ENCODE peak calls at places on chromosomes 7 and 10, in five cellular contexts. One of them, this sample, is unnamed. For H3K4me1, the result is how much of the 10 kb centered on the place peaks cover.

GRCh38 chr7:27088002-27088931 is 7.5 kb downstream of the HOXA1 start:
- DNase-seq in left ventricle myocardium inferior: no peak
- DNase-seq in fibroblast of lung: no peak
- DNase-seq in A549: no peak
- DNase-seq in colonic mucosa: no peak
- DNase-seq in this sample: no peak

GRCh38 chr7:22110881-22111280 is 165.2 kb upstream of the CDCA7L start:
- DNase-seq in left ventricle myocardium inferior: no peak
- DNase-seq in fibroblast of lung: no peak
- DNase-seq in A549: no peak
- DNase-seq in colonic mucosa: no peak
- DNase-seq in this sample: no peak

GRCh38 chr7:70460562-70460961 is 671.4 kb upstream of the GALNT17 start:
- DNase-seq in left ventricle myocardium inferior: no peak
- DNase-seq in fibroblast of lung: no peak
- DNase-seq in A549: no peak
- DNase-seq in colonic mucosa: no peak
- DNase-seq in this sample: no peak

GRCh38 chr10:52923520-52923919 is 150.9 kb upstream of the MBL2 start:
- DNase-seq in left ventricle myocardium inferior: no peak
- DNase-seq in fibroblast of lung: no peak
- DNase-seq in A549: no peak
- DNase-seq in colonic mucosa: no peak
- DNase-seq in this sample: no peak

GRCh38 chr7:26658080-26658697 is 206.2 kb downstream of the SKAP2 start:
- DNase-seq in left ventricle myocardium inferior: no peak
- DNase-seq in fibroblast of lung: no peak
- DNase-seq in A549: no peak
- DNase-seq in colonic mucosa: no peak
- DNase-seq in this sample: no peak

GRCh38 chr10:17229967-17230682 is 2.1 kb downstream of the VIM start:
- DNase-seq in left ventricle myocardium inferior: peak
- DNase-seq in fibroblast of lung: peak
- DNase-seq in A549: peak
- DNase-seq in colonic mucosa: peak
- DNase-seq in this sample: peak

GRCh38 chr7:2734761-2735571 is 47.0 kb downstream of the AMZ1 start:
- DNase-seq in left ventricle myocardium inferior: peak
- DNase-seq in fibroblast of lung: no peak
- DNase-seq in A549: no peak
- DNase-seq in colonic mucosa: no peak
- DNase-seq in this sample: no peak

GRCh38 chr10:91194497-91195179 is 25.8 kb upstream of the PCGF5 start:
- DNase-seq in left ventricle myocardium inferior: no peak
- DNase-seq in fibroblast of lung: peak
- DNase-seq in A549: no peak
- DNase-seq in colonic mucosa: no peak
- DNase-seq in this sample: no peak

GRCh38 chr7:47493971-47494370 is 87.9 kb downstream of the TNS3 start:
- DNase-seq in left ventricle myocardium inferior: no peak
- DNase-seq in fibroblast of lung: no peak
- DNase-seq in A549: no peak
- DNase-seq in colonic mucosa: no peak
- DNase-seq in this sample: no peak

GRCh38 chr10:33334839-33335549 is 527 bp upstream of the NRP1 start:
- DNase-seq in left ventricle myocardium inferior: peak
- DNase-seq in fibroblast of lung: peak
- DNase-seq in A549: peak
- DNase-seq in colonic mucosa: peak
- DNase-seq in this sample: peak

GRCh38 chr7:41503438-41503837 is 199.5 kb downstream of the INHBA start:
- DNase-seq in left ventricle myocardium inferior: no peak
- DNase-seq in fibroblast of lung: peak
- DNase-seq in A549: no peak
- DNase-seq in colonic mucosa: no peak
- DNase-seq in this sample: no peak

GRCh38 chr10:124323806-124324205 is 94.9 kb downstream of the OAT start:
- DNase-seq in left ventricle myocardium inferior: no peak
- DNase-seq in fibroblast of lung: no peak
- DNase-seq in A549: no peak
- DNase-seq in colonic mucosa: no peak
- DNase-seq in this sample: no peak

GRCh38 chr10:49761789-49762565 is at the start of gene OGDHL:
- DNase-seq in left ventricle myocardium inferior: peak
- DNase-seq in fibroblast of lung: peak
- DNase-seq in A549: peak
- DNase-seq in colonic mucosa: peak
- DNase-seq in this sample: peak

GRCh38 chr7:155003215-155003999 is 483 bp upstream of the PAXIP1 start:
- DNase-seq in left ventricle myocardium inferior: peak
- DNase-seq in fibroblast of lung: peak
- DNase-seq in A549: peak
- DNase-seq in colonic mucosa: peak
- DNase-seq in this sample: peak

GRCh38 chr7:74365320-74366022 is 76.3 kb downstream of the CLIP2 start:
- DNase-seq in left ventricle myocardium inferior: peak
- DNase-seq in fibroblast of lung: peak
- DNase-seq in A549: peak
- DNase-seq in colonic mucosa: peak
- DNase-seq in this sample: peak

GRCh38 chr10:29631049-29631339 is 3.8 kb downstream of the SVIL start:
- DNase-seq in left ventricle myocardium inferior: no peak
- DNase-seq in fibroblast of lung: no peak
- DNase-seq in A549: no peak
- DNase-seq in colonic mucosa: no peak
- DNase-seq in this sample: no peak

GRCh38 chr10:29623797-29624196 is 11.0 kb downstream of the SVIL start:
- DNase-seq in left ventricle myocardium inferior: no peak
- DNase-seq in fibroblast of lung: no peak
- DNase-seq in A549: no peak
- DNase-seq in colonic mucosa: no peak
- DNase-seq in this sample: no peak

GRCh38 chr10:29628912-29629526 is 5.8 kb downstream of the SVIL start:
- DNase-seq in left ventricle myocardium inferior: no peak
- DNase-seq in fibroblast of lung: no peak
- DNase-seq in A549: no peak
- DNase-seq in colonic mucosa: no peak
- DNase-seq in this sample: no peak

GRCh38 chr10:29630205-29631048 is 4.3 kb downstream of the SVIL start:
- DNase-seq in left ventricle myocardium inferior: no peak
- DNase-seq in fibroblast of lung: no peak
- DNase-seq in A549: no peak
- DNase-seq in colonic mucosa: peak
- DNase-seq in this sample: no peak

GRCh38 chr10:29627201-29628105 is 7.3 kb downstream of the SVIL start:
- DNase-seq in left ventricle myocardium inferior: no peak
- DNase-seq in fibroblast of lung: peak
- DNase-seq in A549: no peak
- DNase-seq in colonic mucosa: no peak
- DNase-seq in this sample: no peak
- H3K4me3 ChIP-seq in left ventricle myocardium inferior: peak
- H3K4me3 ChIP-seq in fibroblast of lung: no peak
- H3K4me3 ChIP-seq in A549: no peak
- H3K4me3 ChIP-seq in colonic mucosa: no peak
- H3K4me3 ChIP-seq in this sample: no peak

DNA sequence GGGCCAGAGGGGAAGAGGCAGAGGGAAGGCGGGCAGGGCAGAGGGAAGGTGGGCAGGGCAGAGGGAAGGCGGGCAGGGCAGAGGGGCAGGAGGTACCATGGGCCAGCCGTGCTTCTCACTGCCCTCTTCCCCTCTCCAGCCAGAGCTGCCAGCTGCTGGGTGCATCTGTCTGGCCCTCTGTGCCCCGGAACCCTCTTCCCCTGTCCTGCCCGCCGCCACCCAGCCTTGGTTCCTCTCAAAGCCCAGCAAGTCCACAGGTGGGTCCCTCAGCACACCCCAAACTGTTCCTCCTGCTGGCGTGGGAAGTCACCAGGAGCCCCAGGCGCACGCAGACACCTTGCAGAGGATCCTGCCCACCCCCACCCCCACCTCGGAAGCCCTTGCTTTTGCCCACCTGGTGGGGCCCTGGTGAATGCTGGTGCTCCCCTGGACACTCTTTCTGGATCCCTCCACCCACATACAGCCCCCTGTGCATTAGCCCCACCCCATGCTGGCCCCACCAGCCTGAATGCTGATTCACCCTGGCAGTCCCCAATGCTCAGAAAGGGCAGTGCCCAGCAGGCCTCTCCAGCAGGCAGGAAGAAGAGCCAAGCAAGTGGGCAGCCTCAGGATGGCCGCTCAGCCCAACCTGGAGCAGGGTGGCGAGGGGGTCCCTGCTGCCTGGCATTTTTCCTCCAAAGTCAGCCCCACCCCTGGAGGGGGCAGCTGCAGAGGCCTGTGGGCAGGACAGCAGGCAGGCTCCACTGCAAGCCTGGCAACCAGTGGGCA is 1.9 kb upstream of the PWWP2B start:
- DNase-seq in left ventricle myocardium inferior: peak
- DNase-seq in fibroblast of lung: no peak
- DNase-seq in A549: no peak
- DNase-seq in colonic mucosa: no peak
- DNase-seq in this sample: no peak
- H3K4me1 ChIP-seq in left ventricle myocardium inferior: under half
- H3K4me1 ChIP-seq in fibroblast of lung: under half
- H3K4me1 ChIP-seq in A549: under half
- H3K4me1 ChIP-seq in colonic mucosa: under half
- H3K4me1 ChIP-seq in this sample: under half

DNA sequence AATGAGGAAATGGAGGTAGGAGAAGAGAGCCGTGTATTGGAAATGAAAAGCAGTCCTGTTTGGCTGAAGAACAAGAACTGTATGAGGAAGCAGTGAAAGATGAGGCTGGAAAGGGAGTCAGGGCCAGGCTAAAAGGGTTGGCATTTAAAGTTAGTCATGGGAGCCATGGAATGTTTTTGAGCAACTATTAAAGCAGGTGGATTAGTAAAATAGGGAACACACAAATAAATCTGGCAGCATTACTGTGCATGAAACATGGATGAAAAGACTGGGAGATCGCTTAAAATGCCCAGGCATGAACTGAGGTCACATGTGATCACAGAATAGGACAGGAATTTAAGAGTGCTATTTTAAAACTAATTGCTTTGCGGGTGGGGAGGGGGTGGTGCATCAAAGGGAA is 1.4 kb upstream of the IFRD1 start:
- DNase-seq in left ventricle myocardium inferior: no peak
- DNase-seq in fibroblast of lung: no peak
- DNase-seq in A549: no peak
- DNase-seq in colonic mucosa: peak
- DNase-seq in this sample: no peak
- H3K4me3 ChIP-seq in left ventricle myocardium inferior: no peak
- H3K4me3 ChIP-seq in fibroblast of lung: no peak
- H3K4me3 ChIP-seq in A549: no peak
- H3K4me3 ChIP-seq in colonic mucosa: no peak
- H3K4me3 ChIP-seq in this sample: no peak

GRCh38 chr7:44046321-44047061 is 2.0 kb downstream of the DBNL start:
- DNase-seq in left ventricle myocardium inferior: peak
- DNase-seq in fibroblast of lung: no peak
- DNase-seq in A549: no peak
- DNase-seq in colonic mucosa: no peak
- DNase-seq in this sample: no peak

GRCh38 chr7:44042221-44042620 is 2.3 kb upstream of the DBNL start:
- DNase-seq in left ventricle myocardium inferior: no peak
- DNase-seq in fibroblast of lung: no peak
- DNase-seq in A549: no peak
- DNase-seq in colonic mucosa: no peak
- DNase-seq in this sample: no peak

GRCh38 chr7:44043902-44044301 is 600 bp upstream of the DBNL start:
- DNase-seq in left ventricle myocardium inferior: no peak
- DNase-seq in fibroblast of lung: no peak
- DNase-seq in A549: no peak
- DNase-seq in colonic mucosa: no peak
- DNase-seq in this sample: no peak

GRCh38 chr7:44045226-44046014 is 918 bp downstream of the DBNL start:
- DNase-seq in left ventricle myocardium inferior: no peak
- DNase-seq in fibroblast of lung: no peak
- DNase-seq in A549: no peak
- DNase-seq in colonic mucosa: no peak
- DNase-seq in this sample: no peak

GRCh38 chr7:44044315-44045225 is at the start of gene DBNL:
- DNase-seq in left ventricle myocardium inferior: peak
- DNase-seq in fibroblast of lung: peak
- DNase-seq in A549: peak
- DNase-seq in colonic mucosa: peak
- DNase-seq in this sample: peak
- H3K4me1 ChIP-seq in left ventricle myocardium inferior: half or more
- H3K4me1 ChIP-seq in fibroblast of lung: under half
- H3K4me1 ChIP-seq in A549: under half
- H3K4me1 ChIP-seq in colonic mucosa: under half
- H3K4me1 ChIP-seq in this sample: under half

This sample was measured in hepatocyte.